ENCODE peak calls at places on chromosomes 6 and 20, in nine cellular contexts. W is GM12865; H is LHCN-M2; P is NCI-H82; S is hypothalamus; I is fibroblast of lung; L is CD8-positive, alpha-beta T cell; A is stimulated activated CD8-positive, alpha-beta memory T cell treated with anti-CD3 and anti-CD28 coated beads, Interleukin-2, amount 100 ng/mL, for 1 hour; K is ACHN. O is an unnamed sample.

GRCh38 chr20:63624486-63624885 is 2.4 kb downstream of the GMEB2 start:
- DNase-seq in K (no peak), P (peak; percentile 22), L (peak; percentile 27), W (no peak), A (no peak), S (no peak), H (no peak), I (no peak), O (no peak)

GRCh38 chr20:17036546-17036945 is 190.3 kb upstream of the PCSK2 start:
- DNase-seq in I (peak; percentile 55), K (no peak), L (no peak), H (no peak), P (peak; percentile 53), W (no peak), A (no peak), S (no peak), O (no peak)

GRCh38 chr6:13046084-13046483 is 282.3 kb downstream of the TBC1D7 start:
- DNase-seq in K (no peak), S (no peak), I (no peak), H (no peak), L (no peak), W (no peak), A (no peak), P (peak; percentile 79), O (no peak)

GRCh38 chr6:74734901-74735300 is 471.0 kb downstream of the COL12A1 start:
- DNase-seq in H (no peak), I (no peak), L (no peak), K (no peak), W (no peak), A (no peak), S (no peak), P (no peak), O (no peak)

GRCh38 chr20:16313917-16314316 is 259.3 kb downstream of the KIF16B start:
- DNase-seq in P (no peak), L (no peak), A (no peak), K (no peak), H (no peak), I (no peak), W (peak; percentile 43), S (no peak), O (no peak)

GRCh38 chr6:34246563-34247391 is 2.0 kb downstream of the SMIM29 start:
- DNase-seq in I (no peak), P (peak; percentile 95), H (peak; percentile 63), A (no peak), S (no peak), W (peak; percentile 70), K (peak; percentile 48), L (peak; percentile 57), O (peak; percentile 73)

GRCh38 chr6:150091466-150091865 is 22.5 kb upstream of the ULBP3 start:
- DNase-seq in H (no peak), W (no peak), L (no peak), K (no peak), A (no peak), P (no peak), I (peak; percentile 38), S (no peak), O (no peak)

GRCh38 chr20:60206259-60206658 is 248.0 kb downstream of the CDH26 start:
- DNase-seq in A (no peak), K (peak; percentile 80), I (peak; percentile 35), H (peak; percentile 49), P (peak; percentile 69), W (no peak), L (no peak), S (no peak), O (peak; percentile 36)

GRCh38 chr6:119481098-119481497 is 131.5 kb upstream of the MAN1A1 start:
- DNase-seq in L (no peak), P (no peak), S (no peak), A (no peak), K (no peak), H (peak; percentile 20), W (no peak), I (no peak), O (no peak)

GRCh38 chr6:167968091-167968490 is 29.4 kb upstream of the KIF25 start:
- DNase-seq in P (peak; percentile 55), W (no peak), S (no peak), I (no peak), A (no peak), H (peak; percentile 14), K (peak; percentile 38), L (no peak), O (no peak)

GRCh38 chr6:127514396-127515227 is 4.5 kb downstream of the MTCL3 start:
- DNase-seq in K (peak; percentile 64), W (no peak), A (no peak), S (peak; percentile 40), I (peak; percentile 72), H (peak; percentile 58), P (peak; percentile 53), L (peak; percentile 49), O (peak; percentile 8)

GRCh38 chr20:4243071-4243470 is 227.7 kb upstream of the RNF24 start:
- DNase-seq in S (no peak), W (no peak), P (peak; percentile 16), H (no peak), K (no peak), I (peak; percentile 29), L (no peak), A (no peak), O (no peak)

GRCh38 chr20:34979366-34980153 is 23.9 kb downstream of the MYH7B start:
- DNase-seq in K (no peak), W (no peak), A (no peak), L (no peak), I (no peak), S (no peak), H (no peak), P (peak; percentile 35), O (no peak)

GRCh38 chr6:165728196-165728595 is 65.2 kb upstream of the PDE10A start:
- DNase-seq in I (no peak), H (no peak), P (no peak), W (no peak), K (no peak), A (no peak), S (no peak), L (no peak), O (no peak)

GRCh38 chr6:150667977-150668716 is 68.5 kb downstream of the PLEKHG1 start:
- DNase-seq in H (peak; percentile 50), A (no peak), I (peak; percentile 91), W (peak; percentile 43), P (no peak), L (no peak), K (peak; percentile 12), S (peak; percentile 55), O (no peak)

GRCh38 chr20:56778765-56779195 is 149.7 kb downstream of the TFAP2C start:
- DNase-seq in A (no peak), P (no peak), L (no peak), H (no peak), K (no peak), S (no peak), W (no peak), I (peak; percentile 55), O (no peak)

GRCh38 chr6:127205031-127205430 is 61.6 kb upstream of the RNF146 start:
- DNase-seq in L (no peak), S (no peak), H (no peak), W (no peak), P (no peak), A (no peak), K (no peak), I (no peak), O (no peak)

GRCh38 chr6:129314575-129314974 is 395.4 kb downstream of the ARHGAP18 start:
- DNase-seq in K (peak; percentile 17), A (no peak), L (no peak), W (no peak), S (no peak), H (no peak), I (no peak), P (no peak), O (no peak)

GRCh38 chr6:105651969-105652368 is 249.1 kb upstream of the PREP start:
- DNase-seq in I (no peak), L (no peak), A (no peak), H (no peak), K (no peak), S (no peak), P (no peak), W (no peak), O (no peak)

GRCh38 chr6:110422444-110422822 is 7.1 kb upstream of the DDO start:
- DNase-seq in K (no peak), A (no peak), H (no peak), S (no peak), P (no peak), I (no peak), W (no peak), L (no peak), O (no peak)

GRCh38 chr6:80438728-80439127 is 332.3 kb downstream of the BCKDHB start:
- DNase-seq in P (no peak), I (peak; percentile 92), S (no peak), L (no peak), A (no peak), W (no peak), K (peak; percentile 3), H (peak; percentile 84), O (no peak)

GRCh38 chr20:19833395-19833794 is 75.3 kb downstream of the RIN2 start:
- DNase-seq in K (no peak), S (no peak), A (no peak), I (no peak), L (no peak), W (no peak), H (no peak), P (peak; percentile 49), O (no peak)

GRCh38 chr6:31882344-31882743 is 3.5 kb upstream of the SLC44A4 start:
- DNase-seq in S (no peak), A (no peak), K (peak; percentile 54), H (peak; percentile 69), I (peak; percentile 31), W (no peak), L (no peak), P (peak; percentile 40), O (no peak)

O was measured in GM13976.